ENCODE peak calls at places on chromosomes 12 and 14, in four cellular contexts. One of them, this sample, is unnamed.

GRCh38 chr14:51182166-51182565 is 57.9 kb upstream of the TMX1 start:
- DNase-seq in heart left ventricle: no peak
- DNase-seq in body of pancreas: no peak
- DNase-seq in IMR-90: no peak
- DNase-seq in this sample: no peak

GRCh38 chr12:12715459-12716150 is 1.6 kb upstream of the CDKN1B start:
- DNase-seq in heart left ventricle: no peak
- DNase-seq in body of pancreas: no peak
- DNase-seq in IMR-90: no peak
- DNase-seq in this sample: no peak

GRCh38 chr12:111297703-111298426 is 71.0 kb downstream of the PHETA1 start:
- DNase-seq in heart left ventricle: no peak
- DNase-seq in body of pancreas: no peak
- DNase-seq in IMR-90: no peak
- DNase-seq in this sample: no peak

GRCh38 chr12:49901026-49901425 is 2.7 kb downstream of the FAIM2 start:
- DNase-seq in heart left ventricle: no peak
- DNase-seq in body of pancreas: no peak
- DNase-seq in IMR-90: no peak
- DNase-seq in this sample: no peak

GRCh38 chr14:21440857-21441256 is 15.1 kb downstream of the CHD8 start:
- DNase-seq in heart left ventricle: no peak
- DNase-seq in body of pancreas: no peak
- DNase-seq in IMR-90: no peak
- DNase-seq in this sample: no peak

GRCh38 chr12:58920102-58920955 is at the start of gene LRIG3:
- DNase-seq in heart left ventricle: peak; percentile 94
- DNase-seq in body of pancreas: peak; percentile 88
- DNase-seq in IMR-90: peak; percentile 89
- DNase-seq in this sample: peak; percentile 86

GRCh38 chr14:90698379-90698869 is 117.8 kb downstream of the TTC7B start:
- DNase-seq in heart left ventricle: peak; percentile 77
- DNase-seq in body of pancreas: peak; percentile 40
- DNase-seq in IMR-90: peak; percentile 58
- DNase-seq in this sample: peak; percentile 91

GRCh38 chr14:74223016-74223415 is 16.2 kb upstream of the VSX2 start:
- DNase-seq in heart left ventricle: no peak
- DNase-seq in body of pancreas: no peak
- DNase-seq in IMR-90: no peak
- DNase-seq in this sample: no peak

GRCh38 chr12:104698871-104699270 is 242.1 kb downstream of the CHST11 start:
- DNase-seq in heart left ventricle: no peak
- DNase-seq in body of pancreas: no peak
- DNase-seq in IMR-90: peak; percentile 32
- DNase-seq in this sample: no peak

GRCh38 chr12:47078086-47078395 is 1.4 kb upstream of the PCED1B start:
- DNase-seq in heart left ventricle: no peak
- DNase-seq in body of pancreas: no peak
- DNase-seq in IMR-90: no peak
- DNase-seq in this sample: no peak
- H3K4me3 ChIP-seq in heart left ventricle: peak overlapping the region; percentile 74
- H3K4me3 ChIP-seq in body of pancreas: no peak overlapping the region
- H3K4me3 ChIP-seq in IMR-90: peak overlapping the region; percentile 91
- H3K4me3 ChIP-seq in this sample: no peak overlapping the region

GRCh38 chr12:6927999-6928702 is 392 bp downstream of the ATN1 start:
- DNase-seq in heart left ventricle: no peak
- DNase-seq in body of pancreas: peak; percentile 40
- DNase-seq in IMR-90: no peak
- DNase-seq in this sample: no peak

GRCh38 chr12:6923851-6924250 is 3.9 kb upstream of the ATN1 start:
- DNase-seq in heart left ventricle: no peak
- DNase-seq in body of pancreas: no peak
- DNase-seq in IMR-90: no peak
- DNase-seq in this sample: no peak

GRCh38 chr12:6925239-6925542 is 2.6 kb upstream of the ATN1 start:
- DNase-seq in heart left ventricle: no peak
- DNase-seq in body of pancreas: no peak
- DNase-seq in IMR-90: no peak
- DNase-seq in this sample: no peak

GRCh38 chr12:6927379-6927991 is at the start of gene ATN1:
- DNase-seq in heart left ventricle: peak; percentile 90
- DNase-seq in body of pancreas: peak; percentile 71
- DNase-seq in IMR-90: peak; percentile 78
- DNase-seq in this sample: no peak

GRCh38 chr12:6925543-6926279 is 2.0 kb upstream of the ATN1 start:
- DNase-seq in heart left ventricle: peak; percentile 79
- DNase-seq in body of pancreas: peak; percentile 87
- DNase-seq in IMR-90: peak; percentile 90
- DNase-seq in this sample: peak; percentile 93
- TF ChIP-seq CTCF in heart left ventricle: no peak
- TF ChIP-seq CTCF in body of pancreas: no peak
- TF ChIP-seq CTCF in IMR-90: no peak
- TF ChIP-seq CTCF in this sample: no peak

GRCh38 chr12:123069436-123070266 is 81.2 kb downstream of the PITPNM2 start:
- DNase-seq in heart left ventricle: peak; percentile 57
- DNase-seq in body of pancreas: peak; percentile 31
- DNase-seq in IMR-90: no peak
- DNase-seq in this sample: no peak

GRCh38 chr12:123065666-123066457 is 85.0 kb downstream of the PITPNM2 start:
- DNase-seq in heart left ventricle: peak; percentile 51
- DNase-seq in body of pancreas: no peak
- DNase-seq in IMR-90: no peak
- DNase-seq in this sample: no peak

GRCh38 chr12:123070267-123071081 is 80.4 kb downstream of the PITPNM2 start:
- DNase-seq in heart left ventricle: peak; percentile 54
- DNase-seq in body of pancreas: no peak
- DNase-seq in IMR-90: no peak
- DNase-seq in this sample: no peak

GRCh38 chr12:123064885-123065619 is 84.6 kb downstream of the ARL6IP4 start:
- DNase-seq in heart left ventricle: peak; percentile 58
- DNase-seq in body of pancreas: no peak
- DNase-seq in IMR-90: no peak
- DNase-seq in this sample: no peak

DNA sequence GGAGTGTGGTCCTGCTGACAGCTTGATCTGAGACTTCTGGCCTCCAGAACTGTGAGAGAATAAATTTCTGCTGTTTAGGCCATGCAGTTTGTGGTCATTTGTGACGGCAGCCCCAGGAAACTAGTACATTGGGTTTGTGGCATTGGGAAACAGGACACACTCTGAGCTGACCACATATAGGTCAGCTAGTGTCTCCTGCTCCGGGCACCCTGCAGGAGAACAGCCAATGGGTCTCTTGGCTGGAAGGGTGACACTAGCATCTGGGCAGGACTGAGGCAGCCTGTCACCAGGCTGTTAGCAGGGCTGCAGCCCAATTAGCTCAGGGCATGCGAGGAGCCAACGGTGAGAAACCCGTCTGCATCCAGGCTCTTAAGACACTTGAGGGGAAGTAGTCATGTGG is 83.2 kb downstream of the PITPNM2 start:
- DNase-seq in heart left ventricle: peak; percentile 61
- DNase-seq in body of pancreas: no peak
- DNase-seq in IMR-90: no peak
- DNase-seq in this sample: no peak
- TF ChIP-seq POLR2A in heart left ventricle: no peak
- TF ChIP-seq POLR2A in body of pancreas: no peak
- TF ChIP-seq POLR2A in IMR-90: no peak
- TF ChIP-seq POLR2A in this sample: no peak

GRCh38 chr14:64510825-64511679 is 6.5 kb downstream of the ZBTB1 start:
- DNase-seq in heart left ventricle: no peak
- DNase-seq in body of pancreas: peak; percentile 70
- DNase-seq in IMR-90: peak; percentile 73
- DNase-seq in this sample: peak; percentile 91
- H3K4me3 ChIP-seq in heart left ventricle: no peak overlapping the region
- H3K4me3 ChIP-seq in body of pancreas: no peak overlapping the region
- H3K4me3 ChIP-seq in IMR-90: no peak overlapping the region
- H3K4me3 ChIP-seq in this sample: no peak overlapping the region

DNA sequence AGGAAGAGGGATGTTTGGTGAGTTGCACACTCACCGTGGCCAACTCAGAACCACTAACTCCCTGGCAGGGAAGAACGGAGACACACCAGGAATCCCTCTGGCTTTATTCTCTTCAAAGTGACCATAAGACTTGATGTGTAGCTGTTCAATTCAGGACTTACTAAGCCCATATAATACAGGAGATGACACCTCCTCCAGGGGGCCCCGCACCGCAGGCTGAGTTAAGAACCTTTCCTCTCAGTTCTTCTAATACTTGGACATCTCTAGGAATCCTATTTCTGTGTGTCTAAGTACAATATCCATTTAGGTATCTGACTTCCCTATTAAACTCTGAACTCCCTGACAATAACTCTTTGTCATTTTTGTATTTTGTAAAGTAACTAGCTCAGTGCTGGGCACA is 49.5 kb downstream of the DCAF4 start:
- DNase-seq in heart left ventricle: no peak
- DNase-seq in body of pancreas: no peak
- DNase-seq in IMR-90: no peak
- DNase-seq in this sample: no peak
- TF ChIP-seq CTCF in heart left ventricle: no peak
- TF ChIP-seq CTCF in body of pancreas: no peak
- TF ChIP-seq CTCF in IMR-90: no peak
- TF ChIP-seq CTCF in this sample: no peak

DNA sequence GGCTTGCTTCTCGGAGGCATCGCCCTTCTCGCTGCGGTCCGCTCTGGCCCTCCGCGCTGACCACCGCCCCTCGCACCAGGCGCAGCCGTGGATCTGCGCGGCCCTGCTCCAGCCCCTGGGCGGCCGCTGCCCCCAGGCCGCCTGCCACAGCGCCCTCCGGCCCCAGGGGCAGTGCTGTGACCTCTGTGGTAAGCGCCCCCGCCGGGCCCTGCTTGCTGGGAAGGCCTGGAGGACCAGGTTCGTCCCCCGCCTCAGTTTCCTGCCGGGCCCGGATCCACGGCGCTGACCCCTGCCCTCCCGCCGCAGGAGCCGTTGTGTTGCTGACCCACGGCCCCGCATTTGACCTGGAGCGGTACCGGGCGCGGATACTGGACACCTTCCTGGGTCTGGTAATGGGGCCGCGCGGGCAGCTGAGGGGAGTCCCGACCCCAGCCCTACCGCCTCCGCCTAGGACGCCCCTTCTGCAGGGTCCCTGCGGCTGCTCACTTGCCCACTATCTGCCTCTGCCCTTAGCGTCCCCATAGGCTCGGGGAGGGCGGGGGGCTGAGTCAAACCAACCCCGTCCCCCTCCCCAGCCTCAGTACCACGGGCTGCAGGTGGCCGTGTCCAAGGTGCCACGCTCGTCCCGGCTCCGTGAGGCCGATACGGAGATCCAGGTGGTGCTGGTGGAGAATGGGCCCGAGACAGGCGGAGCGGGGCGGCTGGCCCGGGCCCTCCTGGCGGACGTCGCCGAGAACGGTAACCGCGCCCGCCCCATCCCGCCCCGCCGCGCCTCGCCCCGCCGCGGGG is 7.1 kb downstream of the AMN start:
- DNase-seq in heart left ventricle: no peak
- DNase-seq in body of pancreas: no peak
- DNase-seq in IMR-90: no peak
- DNase-seq in this sample: no peak
- TF ChIP-seq POLR2A in heart left ventricle: no peak
- TF ChIP-seq POLR2A in body of pancreas: no peak
- TF ChIP-seq POLR2A in IMR-90: no peak
- TF ChIP-seq POLR2A in this sample: no peak

DNA sequence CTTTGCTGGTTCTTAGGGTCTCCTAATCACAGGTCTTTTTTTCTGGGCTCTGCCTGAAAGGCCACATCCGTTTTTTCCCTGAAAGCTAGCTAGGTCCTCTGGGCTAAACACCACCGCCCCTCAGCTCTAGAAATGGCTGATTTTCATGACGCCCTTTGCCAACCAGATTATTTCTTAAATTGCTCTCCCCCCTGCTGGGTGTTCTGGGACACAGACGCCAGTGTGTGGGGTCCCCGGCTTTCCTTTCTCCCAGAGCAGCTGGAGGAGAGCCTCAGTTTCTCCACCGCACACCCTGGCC is 45.3 kb upstream of the ATP23 start:
- DNase-seq in heart left ventricle: no peak
- DNase-seq in body of pancreas: no peak
- DNase-seq in IMR-90: no peak
- DNase-seq in this sample: no peak
- H3K4me3 ChIP-seq in heart left ventricle: peak overlapping the region; percentile 69
- H3K4me3 ChIP-seq in body of pancreas: peak overlapping the region; percentile 74
- H3K4me3 ChIP-seq in IMR-90: peak overlapping the region; percentile 40
- H3K4me3 ChIP-seq in this sample: peak overlapping the region; percentile 15

GRCh38 chr12:6323340-6323994 is 13.0 kb downstream of the PLEKHG6 start:
- DNase-seq in heart left ventricle: no peak
- DNase-seq in body of pancreas: peak; percentile 57
- DNase-seq in IMR-90: peak; percentile 94
- DNase-seq in this sample: no peak
- TF ChIP-seq CTCF in heart left ventricle: peak; percentile 42
- TF ChIP-seq CTCF in body of pancreas: peak; percentile 26
- TF ChIP-seq CTCF in IMR-90: peak; percentile 84
- TF ChIP-seq CTCF in this sample: no peak

GRCh38 chr12:6334940-6335450 is 6.9 kb downstream of the TNFRSF1A start:
- DNase-seq in heart left ventricle: no peak
- DNase-seq in body of pancreas: peak; percentile 34
- DNase-seq in IMR-90: peak; percentile 39
- DNase-seq in this sample: no peak
- TF ChIP-seq POLR2A in heart left ventricle: no peak
- TF ChIP-seq POLR2A in body of pancreas: no peak
- TF ChIP-seq POLR2A in IMR-90: no peak
- TF ChIP-seq POLR2A in this sample: no peak